ENCODE peak calls at places on chromosomes 11 and 22, in six cellular contexts. F, A, O, T, H and B are unnamed samples.

GRCh38 chr11:118009821-118010737 is 23.9 kb downstream of the IL10RA start:
- DNase-seq in A (no peak), T (no peak), O (no peak), F (no peak), H (no peak), B (no peak)

GRCh38 chr11:108571001-108571400 is 22.6 kb downstream of the EXPH5 start:
- DNase-seq in A (no peak), F (no peak), T (no peak), H (no peak), O (no peak), B (no peak)

GRCh38 chr11:102144357-102145342 is 34.4 kb downstream of the YAP1 start:
- DNase-seq in O (no peak), A (peak; percentile 60), F (no peak), T (no peak), H (no peak), B (no peak)

GRCh38 chr22:48931452-48931851 is 896.2 kb downstream of the BRD1 start:
- DNase-seq in H (no peak), O (no peak), T (no peak), A (no peak), F (no peak), B (no peak)

GRCh38 chr22:46370584-46371373 is 35.3 kb downstream of the TRMU start:
- DNase-seq in F (no peak), O (no peak), A (peak; percentile 25), T (no peak), H (no peak), B (no peak)

GRCh38 chr11:129652828-129653227 is 162.8 kb upstream of the TMEM45B start:
- DNase-seq in H (no peak), A (no peak), F (no peak), O (no peak), T (no peak), B (no peak)

GRCh38 chr11:79439893-79440450 is 858 bp downstream of the TENM4 start:
- DNase-seq in O (no peak), H (no peak), F (no peak), A (no peak), T (no peak), B (peak; percentile 10)

GRCh38 chr11:2526808-2527381 is 82.1 kb downstream of the KCNQ1 start:
- DNase-seq in T (peak; percentile 82), A (no peak), F (no peak), H (no peak), O (peak; percentile 37), B (peak; percentile 69)

GRCh38 chr22:46159777-46160176 is 9.5 kb downstream of the PPARA start:
- DNase-seq in F (no peak), A (no peak), H (no peak), O (no peak), T (no peak), B (no peak)

DNA sequence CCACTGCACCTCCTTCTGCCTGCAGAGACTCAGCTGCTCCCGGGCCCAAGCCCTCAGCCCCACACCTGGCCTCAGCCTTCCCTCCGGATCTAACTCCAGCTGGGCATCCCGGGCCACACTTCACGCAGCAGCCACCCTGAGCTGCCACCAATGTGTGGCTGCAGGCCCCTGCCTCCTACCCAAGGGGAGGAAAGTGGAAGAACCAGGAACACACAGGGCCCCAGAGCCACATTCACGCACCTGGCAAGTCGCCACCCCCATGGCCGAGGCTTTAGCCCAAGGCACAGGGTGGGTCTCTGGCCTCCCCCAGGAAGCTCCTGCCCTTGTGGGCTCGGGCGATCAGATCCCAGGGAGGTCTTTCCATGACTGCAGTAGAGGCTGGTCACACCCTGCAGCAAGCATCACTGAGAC is 345.6 kb downstream of the CTTN start:
- DNase-seq in T (no peak), H (no peak), F (no peak), A (no peak), O (no peak), B (no peak)
- TF ChIP-seq POLR2AphosphoS5 in T (no peak), H (no peak), F (no peak), A (no peak), O (no peak), B (no peak)

DNA sequence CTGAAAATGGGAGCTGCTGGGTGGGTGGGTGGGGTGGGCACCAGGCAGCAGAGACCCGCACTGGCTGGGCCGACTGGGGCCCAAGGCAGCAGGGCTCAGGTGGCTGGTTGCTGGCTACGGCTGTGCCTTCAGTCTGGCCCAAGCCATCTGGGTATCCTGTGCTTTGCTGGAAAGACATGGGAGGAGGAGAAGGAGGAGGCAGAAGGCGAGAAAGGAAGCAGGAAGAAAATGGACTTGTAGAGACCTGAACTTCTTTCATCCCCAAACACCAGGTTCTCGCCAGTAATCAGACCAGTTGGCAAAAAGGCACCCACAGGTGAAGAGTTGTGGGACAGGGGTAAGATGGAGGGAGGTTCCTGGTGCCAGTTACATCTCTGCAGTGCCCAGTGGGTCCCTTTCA is 78.8 kb downstream of the IGLL1 start:
- DNase-seq in A (no peak), F (no peak), O (no peak), T (no peak), H (no peak), B (no peak)
- TF ChIP-seq POLR2A in A (no peak), F (no peak), O (no peak), T (no peak), H (no peak), B (no peak)

GRCh38 chr11:109853156-109853776 is 239.9 kb upstream of the ZC3H12C start:
- DNase-seq in H (peak; percentile 56), O (peak; percentile 60), T (no peak), F (no peak), A (peak; percentile 15), B (no peak)
- TF ChIP-seq TAF1 in H (no peak), O (no peak), T (no peak), F (no peak), A (no peak), B (no peak)

GRCh38 chr11:70399681-70400112 is 1.4 kb downstream of the CTTN start:
- DNase-seq in O (peak; percentile 83), A (peak; percentile 78), T (no peak), F (no peak), H (no peak), B (no peak)
- TF ChIP-seq POLR2AphosphoS5 in O (peak; percentile 27), A (no peak), T (no peak), F (no peak), H (no peak), B (no peak)